ENCODE peak calls at places on chromosomes 1 and 21, in nine cellular contexts. V is SW480, Z is T-cell, O is HFFc6, D is fibroblast of lung, F is GM03348, K is NCI-H1930, I is anterior cingulate cortex, C is cardiac muscle cell. J is an unnamed sample.

GRCh38 chr1:62926681-62927252 is 142.8 kb downstream of the ATG4C start:
- DNase-seq in V (no peak), Z (no peak), O (no peak), D (no peak), F (no peak), K (no peak), I (no peak), C (no peak), J (no peak)

GRCh38 chr21:28521932-28522826 is 470.5 kb downstream of the LTN1 start:
- DNase-seq in V (peak), Z (no peak), O (peak), D (peak), F (peak), K (peak), I (no peak), C (peak), J (peak)

GRCh38 chr1:210373878-210374599 is 45.3 kb downstream of the HHAT start:
- DNase-seq in V (peak), Z (peak), O (peak), D (peak), F (peak), K (peak), I (no peak), C (peak), J (peak)

GRCh38 chr1:218496561-218496960 is 151.4 kb downstream of the TGFB2 start:
- DNase-seq in V (peak), Z (no peak), O (peak), D (peak), F (peak), K (no peak), I (no peak), C (no peak), J (peak)

GRCh38 chr1:219564072-219564471 is 48.8 kb downstream of the ZC3H11B start:
- DNase-seq in V (peak), Z (no peak), O (no peak), D (no peak), F (no peak), K (no peak), I (no peak), C (no peak), J (no peak)

GRCh38 chr1:41681331-41682136 is 197.1 kb upstream of the EDN2 start:
- DNase-seq in V (no peak), Z (no peak), O (peak), D (peak), F (peak), K (no peak), I (no peak), C (no peak), J (peak)

GRCh38 chr1:174000274-174000852 is 21.8 kb downstream of the RC3H1 start:
- DNase-seq in V (no peak), Z (no peak), O (no peak), D (peak), F (no peak), K (no peak), I (no peak), C (no peak), J (no peak)

GRCh38 chr1:85611390-85611789 is 30.8 kb downstream of the CCN1 start:
- DNase-seq in V (no peak), Z (no peak), O (peak), D (peak), F (peak), K (no peak), I (no peak), C (no peak), J (peak)